ENCODE peak calls at places on chromosomes 11 and 22, in ten cellular contexts. One of them, this sample, is unnamed.

GRCh38 chr11:13119928-13120520 is 110.9 kb downstream of the RASSF10 start:
- DNase-seq in A673: no peak
- DNase-seq in esophagus muscularis mucosa: peak
- DNase-seq in GM12865: no peak
- DNase-seq in thyroid gland: no peak
- DNase-seq in heart left ventricle: no peak
- DNase-seq in epithelial cell of proximal tubule: no peak
- DNase-seq in CD8-positive, alpha-beta memory T cell: no peak
- DNase-seq in SJSA1: no peak
- DNase-seq in adipocyte: no peak
- DNase-seq in this sample: no peak

GRCh38 chr11:105132716-105133511 is 6.7 kb downstream of the CARD18 start:
- DNase-seq in A673: no peak
- DNase-seq in esophagus muscularis mucosa: no peak
- DNase-seq in GM12865: no peak
- DNase-seq in thyroid gland: no peak
- DNase-seq in heart left ventricle: no peak
- DNase-seq in epithelial cell of proximal tubule: no peak
- DNase-seq in CD8-positive, alpha-beta memory T cell: no peak
- DNase-seq in SJSA1: peak
- DNase-seq in adipocyte: peak
- DNase-seq in this sample: no peak

GRCh38 chr11:124717786-124718634 is 21.7 kb upstream of the NRGN start:
- DNase-seq in A673: peak
- DNase-seq in esophagus muscularis mucosa: no peak
- DNase-seq in GM12865: no peak
- DNase-seq in thyroid gland: peak
- DNase-seq in heart left ventricle: peak
- DNase-seq in epithelial cell of proximal tubule: no peak
- DNase-seq in CD8-positive, alpha-beta memory T cell: no peak
- DNase-seq in SJSA1: no peak
- DNase-seq in adipocyte: peak
- DNase-seq in this sample: no peak

GRCh38 chr22:48445113-48445827 is 1382.4 kb downstream of the BRD1 start:
- DNase-seq in A673: peak
- DNase-seq in esophagus muscularis mucosa: no peak
- DNase-seq in GM12865: no peak
- DNase-seq in thyroid gland: no peak
- DNase-seq in heart left ventricle: peak
- DNase-seq in epithelial cell of proximal tubule: no peak
- DNase-seq in CD8-positive, alpha-beta memory T cell: no peak
- DNase-seq in SJSA1: peak
- DNase-seq in adipocyte: no peak
- DNase-seq in this sample: no peak

GRCh38 chr11:112794321-112794720 is 166.9 kb upstream of the NCAM1 start:
- DNase-seq in A673: no peak
- DNase-seq in esophagus muscularis mucosa: no peak
- DNase-seq in GM12865: no peak
- DNase-seq in thyroid gland: no peak
- DNase-seq in heart left ventricle: no peak
- DNase-seq in epithelial cell of proximal tubule: no peak
- DNase-seq in CD8-positive, alpha-beta memory T cell: no peak
- DNase-seq in SJSA1: no peak
- DNase-seq in adipocyte: no peak
- DNase-seq in this sample: no peak

GRCh38 chr11:75823415-75823814 is 8.4 kb downstream of the UVRAG start:
- DNase-seq in A673: no peak
- DNase-seq in esophagus muscularis mucosa: no peak
- DNase-seq in GM12865: peak
- DNase-seq in thyroid gland: no peak
- DNase-seq in heart left ventricle: no peak
- DNase-seq in epithelial cell of proximal tubule: no peak
- DNase-seq in CD8-positive, alpha-beta memory T cell: no peak
- DNase-seq in SJSA1: no peak
- DNase-seq in adipocyte: no peak
- DNase-seq in this sample: peak

GRCh38 chr11:41177791-41178190 is 281.7 kb downstream of the LRRC4C start:
- DNase-seq in A673: no peak
- DNase-seq in esophagus muscularis mucosa: no peak
- DNase-seq in GM12865: no peak
- DNase-seq in thyroid gland: no peak
- DNase-seq in heart left ventricle: no peak
- DNase-seq in epithelial cell of proximal tubule: no peak
- DNase-seq in CD8-positive, alpha-beta memory T cell: no peak
- DNase-seq in SJSA1: no peak
- DNase-seq in adipocyte: no peak
- DNase-seq in this sample: no peak

GRCh38 chr11:106989056-106989455 is 29.2 kb downstream of the GUCY1A2 start:
- DNase-seq in A673: no peak
- DNase-seq in esophagus muscularis mucosa: no peak
- DNase-seq in GM12865: no peak
- DNase-seq in thyroid gland: no peak
- DNase-seq in heart left ventricle: no peak
- DNase-seq in epithelial cell of proximal tubule: no peak
- DNase-seq in CD8-positive, alpha-beta memory T cell: no peak
- DNase-seq in SJSA1: no peak
- DNase-seq in adipocyte: peak
- DNase-seq in this sample: no peak

GRCh38 chr22:30695871-30696655 is 1.4 kb downstream of the OSBP2 start:
- DNase-seq in A673: no peak
- DNase-seq in esophagus muscularis mucosa: no peak
- DNase-seq in GM12865: no peak
- DNase-seq in thyroid gland: peak
- DNase-seq in heart left ventricle: no peak
- DNase-seq in epithelial cell of proximal tubule: no peak
- DNase-seq in CD8-positive, alpha-beta memory T cell: no peak
- DNase-seq in SJSA1: no peak
- DNase-seq in adipocyte: no peak
- DNase-seq in this sample: no peak

GRCh38 chr22:48857202-48857805 is 970.4 kb downstream of the BRD1 start:
- DNase-seq in A673: no peak
- DNase-seq in esophagus muscularis mucosa: no peak
- DNase-seq in GM12865: no peak
- DNase-seq in thyroid gland: no peak
- DNase-seq in heart left ventricle: no peak
- DNase-seq in epithelial cell of proximal tubule: no peak
- DNase-seq in CD8-positive, alpha-beta memory T cell: peak
- DNase-seq in SJSA1: peak
- DNase-seq in adipocyte: no peak
- DNase-seq in this sample: no peak

GRCh38 chr22:30226192-30226832 is 20.2 kb downstream of the LIF start:
- DNase-seq in A673: no peak
- DNase-seq in esophagus muscularis mucosa: no peak
- DNase-seq in GM12865: no peak
- DNase-seq in thyroid gland: no peak
- DNase-seq in heart left ventricle: no peak
- DNase-seq in epithelial cell of proximal tubule: no peak
- DNase-seq in CD8-positive, alpha-beta memory T cell: no peak
- DNase-seq in SJSA1: peak
- DNase-seq in adipocyte: no peak
- DNase-seq in this sample: no peak

GRCh38 chr11:116686891-116687290 is 85.9 kb downstream of the BUD13 start:
- DNase-seq in A673: no peak
- DNase-seq in esophagus muscularis mucosa: no peak
- DNase-seq in GM12865: no peak
- DNase-seq in thyroid gland: no peak
- DNase-seq in heart left ventricle: peak
- DNase-seq in epithelial cell of proximal tubule: no peak
- DNase-seq in CD8-positive, alpha-beta memory T cell: no peak
- DNase-seq in SJSA1: no peak
- DNase-seq in adipocyte: no peak
- DNase-seq in this sample: no peak

GRCh38 chr11:121340010-121340580 is 47.5 kb downstream of the SC5D start:
- DNase-seq in A673: no peak
- DNase-seq in esophagus muscularis mucosa: no peak
- DNase-seq in GM12865: peak
- DNase-seq in thyroid gland: no peak
- DNase-seq in heart left ventricle: no peak
- DNase-seq in epithelial cell of proximal tubule: no peak
- DNase-seq in CD8-positive, alpha-beta memory T cell: no peak
- DNase-seq in SJSA1: no peak
- DNase-seq in adipocyte: no peak
- DNase-seq in this sample: no peak

GRCh38 chr22:40651563-40652501 is 15.3 kb upstream of the MRTFA start:
- DNase-seq in A673: peak
- DNase-seq in esophagus muscularis mucosa: peak
- DNase-seq in GM12865: peak
- DNase-seq in thyroid gland: peak
- DNase-seq in heart left ventricle: peak
- DNase-seq in epithelial cell of proximal tubule: peak
- DNase-seq in CD8-positive, alpha-beta memory T cell: peak
- DNase-seq in SJSA1: peak
- DNase-seq in adipocyte: peak
- DNase-seq in this sample: peak

GRCh38 chr11:13480198-13480597 is 15.6 kb downstream of the PTH start:
- DNase-seq in A673: no peak
- DNase-seq in esophagus muscularis mucosa: no peak
- DNase-seq in GM12865: no peak
- DNase-seq in thyroid gland: no peak
- DNase-seq in heart left ventricle: peak
- DNase-seq in epithelial cell of proximal tubule: no peak
- DNase-seq in CD8-positive, alpha-beta memory T cell: no peak
- DNase-seq in SJSA1: no peak
- DNase-seq in adipocyte: no peak
- DNase-seq in this sample: no peak

GRCh38 chr22:31173386-31174145 is 13.6 kb downstream of the RNF185 start:
- DNase-seq in A673: no peak
- DNase-seq in esophagus muscularis mucosa: no peak
- DNase-seq in GM12865: peak
- DNase-seq in thyroid gland: no peak
- DNase-seq in heart left ventricle: no peak
- DNase-seq in epithelial cell of proximal tubule: peak
- DNase-seq in CD8-positive, alpha-beta memory T cell: no peak
- DNase-seq in SJSA1: peak
- DNase-seq in adipocyte: peak
- DNase-seq in this sample: no peak

GRCh38 chr11:61083601-61084147 is 18.6 kb upstream of the CD5 start:
- DNase-seq in A673: no peak
- DNase-seq in esophagus muscularis mucosa: no peak
- DNase-seq in GM12865: no peak
- DNase-seq in thyroid gland: no peak
- DNase-seq in heart left ventricle: no peak
- DNase-seq in epithelial cell of proximal tubule: no peak
- DNase-seq in CD8-positive, alpha-beta memory T cell: peak
- DNase-seq in SJSA1: no peak
- DNase-seq in adipocyte: no peak
- DNase-seq in this sample: peak

DNA sequence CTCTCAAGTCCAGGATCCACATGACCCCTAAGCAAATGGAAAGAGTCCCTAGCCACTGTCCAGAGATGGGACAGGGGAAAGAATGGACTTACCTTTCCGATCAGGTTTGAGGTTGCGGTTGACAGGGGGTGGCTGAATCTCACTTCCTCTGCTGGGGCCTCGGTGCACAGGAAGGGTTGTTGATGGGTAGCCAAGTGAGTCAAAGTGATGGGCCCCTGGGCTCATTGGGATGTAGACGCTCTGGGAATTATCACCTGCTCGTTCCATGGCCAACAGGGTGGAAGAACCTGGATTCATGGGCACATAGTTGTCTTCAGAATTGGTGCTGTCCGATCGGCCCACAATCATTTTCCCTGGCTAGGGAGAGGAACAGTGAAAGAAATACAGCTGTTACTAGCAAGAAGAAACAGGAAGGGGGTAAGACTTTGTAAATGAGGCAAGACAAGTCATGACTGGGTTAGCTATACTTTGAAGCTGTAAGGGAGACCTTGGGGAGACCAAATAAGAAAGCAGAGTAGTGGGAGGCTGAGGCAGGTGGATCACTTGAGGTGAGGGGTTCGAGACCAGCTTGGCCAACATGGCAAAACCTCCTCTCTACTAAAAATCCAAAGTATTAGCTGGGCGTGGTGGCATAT is 34.7 kb downstream of the USP35 start:
- DNase-seq in A673: no peak
- DNase-seq in esophagus muscularis mucosa: peak
- DNase-seq in GM12865: peak
- DNase-seq in thyroid gland: no peak
- DNase-seq in heart left ventricle: no peak
- DNase-seq in epithelial cell of proximal tubule: no peak
- DNase-seq in CD8-positive, alpha-beta memory T cell: no peak
- DNase-seq in SJSA1: no peak
- DNase-seq in adipocyte: no peak
- DNase-seq in this sample: no peak
- H3K4me3 ChIP-seq in A673: no peak
- H3K4me3 ChIP-seq in esophagus muscularis mucosa: no peak
- H3K4me3 ChIP-seq in GM12865: no peak
- H3K4me3 ChIP-seq in thyroid gland: no peak
- H3K4me3 ChIP-seq in heart left ventricle: no peak
- H3K4me3 ChIP-seq in epithelial cell of proximal tubule: no peak
- H3K4me3 ChIP-seq in CD8-positive, alpha-beta memory T cell: no peak
- H3K4me3 ChIP-seq in SJSA1: no peak
- H3K4me3 ChIP-seq in adipocyte: no peak
- H3K4me3 ChIP-seq in this sample: no peak

GRCh38 chr11:72038491-72038890 is 39.8 kb downstream of the IL18BP start:
- DNase-seq in A673: peak
- DNase-seq in esophagus muscularis mucosa: no peak
- DNase-seq in GM12865: no peak
- DNase-seq in thyroid gland: peak
- DNase-seq in heart left ventricle: no peak
- DNase-seq in epithelial cell of proximal tubule: no peak
- DNase-seq in CD8-positive, alpha-beta memory T cell: no peak
- DNase-seq in SJSA1: no peak
- DNase-seq in adipocyte: peak
- DNase-seq in this sample: no peak
- H3K4me3 ChIP-seq in A673: peak
- H3K4me3 ChIP-seq in esophagus muscularis mucosa: peak
- H3K4me3 ChIP-seq in GM12865: peak
- H3K4me3 ChIP-seq in thyroid gland: no peak
- H3K4me3 ChIP-seq in heart left ventricle: peak
- H3K4me3 ChIP-seq in epithelial cell of proximal tubule: peak
- H3K4me3 ChIP-seq in CD8-positive, alpha-beta memory T cell: peak
- H3K4me3 ChIP-seq in SJSA1: no peak
- H3K4me3 ChIP-seq in adipocyte: peak
- H3K4me3 ChIP-seq in this sample: peak

DNA sequence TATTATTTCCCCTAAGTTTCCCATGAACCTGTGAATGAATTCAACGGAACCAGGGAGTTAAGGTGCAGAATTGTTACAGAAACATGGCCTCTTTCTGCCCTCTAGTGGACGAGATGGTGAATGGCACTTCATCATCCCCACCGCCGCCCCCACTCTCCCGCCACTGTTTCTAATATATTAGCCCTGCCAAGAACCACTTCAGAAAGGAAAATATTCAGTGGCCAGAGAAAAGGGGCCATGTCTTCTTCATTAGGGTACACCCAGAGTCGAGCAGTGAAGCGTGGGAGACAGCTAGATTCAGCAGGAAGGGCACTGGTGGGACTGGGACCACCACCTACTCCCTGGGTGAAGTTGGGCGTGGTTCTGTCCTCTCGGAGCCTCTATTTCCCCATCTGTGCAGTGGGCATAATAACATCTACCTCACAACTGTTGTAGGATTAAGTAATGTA is 46.4 kb upstream of the SYT13 start:
- DNase-seq in A673: peak
- DNase-seq in esophagus muscularis mucosa: peak
- DNase-seq in GM12865: peak
- DNase-seq in thyroid gland: peak
- DNase-seq in heart left ventricle: no peak
- DNase-seq in epithelial cell of proximal tubule: no peak
- DNase-seq in CD8-positive, alpha-beta memory T cell: no peak
- DNase-seq in SJSA1: peak
- DNase-seq in adipocyte: peak
- DNase-seq in this sample: peak
- H3K4me3 ChIP-seq in A673: no peak
- H3K4me3 ChIP-seq in esophagus muscularis mucosa: peak
- H3K4me3 ChIP-seq in GM12865: no peak
- H3K4me3 ChIP-seq in thyroid gland: no peak
- H3K4me3 ChIP-seq in heart left ventricle: peak
- H3K4me3 ChIP-seq in epithelial cell of proximal tubule: no peak
- H3K4me3 ChIP-seq in CD8-positive, alpha-beta memory T cell: no peak
- H3K4me3 ChIP-seq in SJSA1: no peak
- H3K4me3 ChIP-seq in adipocyte: no peak
- H3K4me3 ChIP-seq in this sample: no peak

GRCh38 chr11:88508558-88508807 is 170.9 kb upstream of the CTSC start:
- DNase-seq in A673: no peak
- DNase-seq in esophagus muscularis mucosa: no peak
- DNase-seq in GM12865: no peak
- DNase-seq in thyroid gland: no peak
- DNase-seq in heart left ventricle: peak
- DNase-seq in epithelial cell of proximal tubule: no peak
- DNase-seq in CD8-positive, alpha-beta memory T cell: no peak
- DNase-seq in SJSA1: no peak
- DNase-seq in adipocyte: no peak
- DNase-seq in this sample: no peak
- H3K4me3 ChIP-seq in A673: no peak
- H3K4me3 ChIP-seq in esophagus muscularis mucosa: peak
- H3K4me3 ChIP-seq in GM12865: no peak
- H3K4me3 ChIP-seq in thyroid gland: no peak
- H3K4me3 ChIP-seq in heart left ventricle: peak
- H3K4me3 ChIP-seq in epithelial cell of proximal tubule: peak
- H3K4me3 ChIP-seq in CD8-positive, alpha-beta memory T cell: no peak
- H3K4me3 ChIP-seq in SJSA1: no peak
- H3K4me3 ChIP-seq in adipocyte: peak
- H3K4me3 ChIP-seq in this sample: no peak

This sample was measured in CD4-positive, CD25-positive, alpha-beta regulatory T cell.